ENCODE peak calls at places on chromosome 5, in seven cellular contexts. R, Q, T, H, E, U and Y are unnamed samples.

GRCh38 chr5:151087475-151087874 is 6.6 kb upstream of the TNIP1 start:
- DNase-seq in R (no peak), Q (no peak), T (no peak), H (no peak), E (no peak), U (no peak), Y (no peak)

GRCh38 chr5:174504266-174504726 is 220.1 kb upstream of the MSX2 start:
- DNase-seq in R (no peak), Q (peak), T (no peak), H (no peak), E (no peak), U (no peak), Y (no peak)

GRCh38 chr5:143064207-143064606 is 294.0 kb downstream of the ARHGAP26 start:
- DNase-seq in R (no peak), Q (peak), T (no peak), H (peak), E (no peak), U (no peak), Y (no peak)

GRCh38 chr5:10354048-10354872 is 765 bp downstream of the MARCHF6 start:
- DNase-seq in R (peak), Q (peak), T (no peak), H (peak), E (peak), U (peak), Y (no peak)

GRCh38 chr5:39360483-39361071 is 3.7 kb downstream of the C9 start:
- DNase-seq in R (no peak), Q (peak), T (no peak), H (no peak), E (no peak), U (no peak), Y (no peak)

GRCh38 chr5:4533457-4534105 is 606.5 kb upstream of the ADAMTS16 start:
- DNase-seq in R (no peak), Q (no peak), T (no peak), H (no peak), E (no peak), U (no peak), Y (no peak)

GRCh38 chr5:102713682-102714231 is 41.3 kb upstream of the PAM start:
- DNase-seq in R (no peak), Q (no peak), T (no peak), H (no peak), E (no peak), U (no peak), Y (no peak)

GRCh38 chr5:129747847-129748407 is at the start of gene MINAR2:
- DNase-seq in R (no peak), Q (no peak), T (no peak), H (no peak), E (no peak), U (no peak), Y (no peak)

GRCh38 chr5:83564069-83564749 is 92.7 kb downstream of the VCAN start:
- DNase-seq in R (no peak), Q (peak), T (no peak), H (peak), E (no peak), U (no peak), Y (no peak)

GRCh38 chr5:27240791-27241190 is 202.4 kb upstream of the CDH9 start:
- DNase-seq in R (no peak), Q (no peak), T (no peak), H (no peak), E (no peak), U (no peak), Y (no peak)

GRCh38 chr5:27241564-27242257 is 203.3 kb upstream of the CDH9 start:
- DNase-seq in R (no peak), Q (peak), T (no peak), H (peak), E (no peak), U (no peak), Y (peak)

GRCh38 chr5:27242258-27242626 is 203.9 kb upstream of the CDH9 start:
- DNase-seq in R (no peak), Q (no peak), T (no peak), H (no peak), E (no peak), U (no peak), Y (no peak)
- TF ChIP-seq CTCF in R (no peak), Q (no peak), T (no peak), H (no peak), E (no peak), U (no peak), Y (no peak)

GRCh38 chr5:3325811-3326568 is 269.6 kb upstream of the IRX1 start:
- DNase-seq in R (no peak), Q (no peak), T (no peak), H (no peak), E (no peak), U (no peak), Y (no peak)
- H3K4me3 ChIP-seq in R (no peak), Q (no peak), T (no peak), H (no peak), E (no peak), U (no peak), Y (no peak)

DNA sequence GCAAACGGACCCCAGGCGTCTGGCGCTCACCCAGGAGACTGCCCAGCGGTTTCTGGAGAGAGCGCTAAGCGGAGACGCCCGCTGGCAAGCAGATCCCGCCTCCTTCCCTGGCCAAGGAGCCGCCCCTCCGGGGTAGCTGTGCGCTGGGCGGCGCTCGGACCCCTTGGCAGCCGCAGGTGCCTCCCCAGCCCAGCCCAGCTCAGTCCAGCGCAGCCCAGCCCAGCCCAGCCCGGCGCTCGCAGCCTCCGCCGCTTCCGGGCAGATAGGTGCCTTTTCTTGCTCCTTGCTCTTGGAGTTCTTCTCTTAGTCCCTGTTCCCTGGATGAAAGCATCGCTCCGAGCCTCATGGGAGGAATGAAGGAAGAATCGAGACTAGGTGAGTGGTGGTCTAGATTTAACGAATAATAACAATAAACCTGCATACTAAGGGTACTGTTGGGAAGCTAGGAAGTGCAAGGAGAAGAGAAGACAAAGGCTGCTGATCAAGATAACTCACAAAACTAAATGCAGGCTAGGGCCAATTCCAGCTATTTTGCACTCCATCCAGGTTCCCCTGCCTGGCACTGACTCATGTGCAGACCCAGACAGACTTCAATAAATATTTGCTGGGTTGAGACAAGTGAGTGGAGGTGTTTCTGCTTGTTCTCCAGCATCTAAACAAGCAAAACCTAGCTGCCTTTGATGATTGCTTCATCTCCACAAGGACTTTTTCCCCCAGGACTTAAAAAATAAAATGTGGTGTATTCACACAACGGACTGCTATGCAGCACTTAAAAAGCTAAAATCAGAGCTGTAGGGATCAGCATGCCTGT is at the start of gene STK32A:
- DNase-seq in R (peak), Q (peak), T (peak), H (peak), E (peak), U (peak), Y (no peak)
- TF ChIP-seq CTCF in R (peak), Q (peak), T (no peak), H (no peak), E (no peak), U (no peak), Y (no peak)

GRCh38 chr5:133051117-133051546 is 681 bp upstream of the HSPA4 start:
- DNase-seq in R (no peak), Q (no peak), T (no peak), H (no peak), E (no peak), U (no peak), Y (no peak)

GRCh38 chr5:133051547-133052316 is at the start of gene HSPA4:
- DNase-seq in R (peak), Q (peak), T (peak), H (peak), E (peak), U (peak), Y (peak)

GRCh38 chr5:133050500-133050899 is 1.3 kb upstream of the HSPA4 start:
- DNase-seq in R (no peak), Q (no peak), T (no peak), H (no peak), E (no peak), U (no peak), Y (no peak)

GRCh38 chr5:133048993-133049725 is 2.7 kb upstream of the HSPA4 start:
- DNase-seq in R (no peak), Q (no peak), T (no peak), H (no peak), E (no peak), U (no peak), Y (peak)

GRCh38 chr5:133049726-133050048 is 2.1 kb upstream of the HSPA4 start:
- DNase-seq in R (no peak), Q (peak), T (no peak), H (peak), E (no peak), U (no peak), Y (no peak)
- H3K4me3 ChIP-seq in R (no peak), Q (peak), T (no peak), H (no peak), E (no peak), U (no peak), Y (no peak)